ENCODE peak calls at places on chromosomes 5 and 9, in four cellular contexts. B is AG20443; H is naive thymus-derived CD4-positive, alpha-beta T cell; J is NCI-H510A. D is an unnamed sample.

GRCh38 chr9:136110082-136111061 is 8.3 kb downstream of the TMEM250 start:
- DNase-seq in B (no peak), J (no peak), H (no peak), D (no peak)

GRCh38 chr9:87898151-87898550 is 15.5 kb downstream of the SPATA31E1 start:
- DNase-seq in B (no peak), H (no peak), J (no peak), D (peak)

GRCh38 chr5:88552406-88552805 is 283.8 kb upstream of the TMEM161B start:
- DNase-seq in B (no peak), J (no peak), H (no peak), D (no peak)

GRCh38 chr5:136033244-136033643 is 4.5 kb downstream of the TGFBI start:
- DNase-seq in B (no peak), J (no peak), H (no peak), D (no peak)

GRCh38 chr9:112971415-112971814 is 40.6 kb downstream of the ZNF883 start:
- DNase-seq in H (no peak), J (no peak), B (peak), D (no peak)

GRCh38 chr5:143583385-143583784 is 179.9 kb upstream of the NR3C1 start:
- DNase-seq in J (no peak), B (no peak), H (no peak), D (no peak)

GRCh38 chr9:136901516-136902258 is 15.4 kb downstream of the TRAF2 start:
- DNase-seq in H (peak), J (no peak), B (peak), D (no peak)

GRCh38 chr9:123742009-123742767 is 187.7 kb downstream of the DENND1A start:
- DNase-seq in J (no peak), H (no peak), B (no peak), D (no peak)

GRCh38 chr5:145969714-145970092 is 33.3 kb downstream of the SH3RF2 start:
- DNase-seq in J (no peak), B (no peak), H (no peak), D (no peak)

GRCh38 chr9:133839822-133840329 is 101.7 kb upstream of the SARDH start:
- DNase-seq in B (peak), J (no peak), H (no peak), D (no peak)

GRCh38 chr5:179124853-179125788 is 64.9 kb downstream of the ZNF354C start:
- DNase-seq in H (no peak), J (no peak), B (no peak), D (no peak)

GRCh38 chr9:137150485-137151060 is 11.6 kb downstream of the GRIN1 start:
- DNase-seq in B (no peak), H (no peak), J (no peak), D (no peak)

GRCh38 chr5:173868096-173868879 is 19.9 kb upstream of the CPEB4 start:
- DNase-seq in B (no peak), J (no peak), H (no peak), D (no peak)

GRCh38 chr9:88706193-88707112 is 171.5 kb downstream of the NXNL2 start:
- DNase-seq in J (no peak), H (no peak), B (no peak), D (no peak)

GRCh38 chr9:133169102-133169501 is 5.4 kb upstream of the GBGT1 start:
- DNase-seq in H (no peak), B (no peak), J (no peak), D (no peak)

GRCh38 chr9:122133263-122133983 is 26.2 kb downstream of the NDUFA8 start:
- DNase-seq in H (no peak), J (no peak), B (no peak), D (no peak)

GRCh38 chr5:177362102-177362868 is 4.6 kb downstream of the RGS14 start:
- DNase-seq in B (no peak), J (no peak), H (no peak), D (no peak)

GRCh38 chr9:15606667-15607472 is 54.0 kb downstream of the CCDC171 start:
- DNase-seq in B (peak), H (peak), J (no peak), D (no peak)

GRCh38 chr5:159878988-159879471 is 37.3 kb upstream of the ADRA1B start:
- DNase-seq in B (peak), J (peak), H (no peak), D (peak)

GRCh38 chr9:79969866-79970265 is 398.1 kb downstream of the TLE4 start:
- DNase-seq in H (no peak), B (no peak), J (no peak), D (no peak)

GRCh38 chr5:58898538-58898937 is 315.7 kb downstream of the RAB3C start:
- DNase-seq in B (no peak), J (no peak), H (no peak), D (no peak)

GRCh38 chr5:176697929-176698520 is 50.7 kb downstream of the TSPAN17 start:
- DNase-seq in H (no peak), B (no peak), J (peak), D (no peak)

D was measured in AG09309.